ENCODE peak calls at places on chromosomes 3 and 15, in nine cellular contexts. U is GM12878, K is SK-N-SH, R is HCT116, F is K562, H is Panc1, B is GM23338, E is HepG2, Z is HL-60. V is an unnamed sample.

GRCh38 chr3:42031808-42032475 is 59.2 kb upstream of the TRAK1 start:
- DNase-seq in H (no peak), F (no peak), U (no peak), E (no peak), Z (no peak), K (no peak), B (peak), R (no peak), V (no peak)

GRCh38 chr3:187739561-187740445 is 5.5 kb downstream of the BCL6 start:
- DNase-seq in F (peak), E (no peak), R (peak), H (peak), U (no peak), K (peak), B (peak), Z (peak), V (peak)

GRCh38 chr15:33242165-33242564 is 47.7 kb upstream of the FMN1 start:
- DNase-seq in E (peak), R (no peak), H (no peak), K (peak), B (peak), F (no peak), Z (no peak), U (no peak), V (peak)

GRCh38 chr3:14514323-14514720 is 25.8 kb downstream of the GRIP2 start:
- DNase-seq in B (peak), R (no peak), H (no peak), Z (no peak), F (no peak), U (no peak), K (no peak), E (no peak), V (no peak)

GRCh38 chr3:30548605-30549004 is 57.8 kb upstream of the TGFBR2 start:
- DNase-seq in F (peak), E (no peak), R (no peak), K (peak), Z (no peak), U (no peak), B (peak), H (no peak), V (peak)

GRCh38 chr15:100663550-100664335 is 61.4 kb downstream of the ASB7 start:
- DNase-seq in B (no peak), K (no peak), E (no peak), H (no peak), F (no peak), Z (no peak), U (no peak), R (no peak), V (no peak)

GRCh38 chr3:69081583-69082262 is 1.6 kb upstream of the UBA3 start:
- DNase-seq in H (no peak), Z (no peak), E (no peak), B (peak), K (peak), R (no peak), F (peak), U (peak), V (no peak)

GRCh38 chr3:123344175-123344908 is 104.5 kb downstream of the ADCY5 start:
- DNase-seq in B (peak), K (no peak), F (no peak), H (no peak), R (no peak), U (no peak), E (no peak), Z (no peak), V (no peak)

GRCh38 chr15:41804920-41805666 is 22.8 kb upstream of the JMJD7 start:
- DNase-seq in H (no peak), K (no peak), F (no peak), E (no peak), Z (no peak), U (no peak), R (no peak), B (no peak), V (no peak)

GRCh38 chr3:119176778-119177177 is 3.4 kb downstream of the UPK1B start:
- DNase-seq in B (no peak), U (no peak), E (no peak), F (no peak), H (no peak), R (no peak), K (no peak), Z (no peak), V (no peak)

GRCh38 chr3:62724503-62724902 is 150.7 kb downstream of the CADPS start:
- DNase-seq in E (no peak), F (no peak), K (no peak), H (no peak), B (no peak), R (no peak), Z (no peak), U (no peak), V (no peak)

GRCh38 chr3:72035606-72036005 is 250.7 kb upstream of the PROK2 start:
- DNase-seq in E (no peak), U (no peak), K (no peak), H (no peak), R (no peak), F (no peak), Z (no peak), B (no peak), V (no peak)

GRCh38 chr3:81660036-81660435 is 101.4 kb downstream of the GBE1 start:
- DNase-seq in H (no peak), E (no peak), B (no peak), F (no peak), K (no peak), U (no peak), Z (no peak), R (no peak), V (no peak)

GRCh38 chr15:20358781-20359414 is 182.7 kb downstream of the GOLGA6L6 start:
- DNase-seq in K (no peak), U (no peak), H (no peak), Z (no peak), F (no peak), E (no peak), R (no peak), B (no peak), V (no peak)

GRCh38 chr3:120524171-120524923 is 71.8 kb upstream of the NDUFB4 start:
- DNase-seq in B (no peak), F (no peak), U (no peak), K (no peak), E (no peak), H (no peak), Z (no peak), R (no peak), V (no peak)

GRCh38 chr3:35383719-35384555 is 255.4 kb upstream of the ARPP21 start:
- DNase-seq in Z (no peak), U (no peak), R (no peak), B (peak), E (no peak), H (no peak), K (peak), F (no peak), V (peak)

GRCh38 chr3:137148406-137148805 is 190.6 kb downstream of the IL20RB start:
- DNase-seq in B (no peak), Z (no peak), F (no peak), U (no peak), R (no peak), H (no peak), K (no peak), E (no peak), V (no peak)

GRCh38 chr3:160134964-160135363 is 90.3 kb upstream of the C3orf80 start:
- DNase-seq in B (no peak), Z (peak), F (no peak), U (no peak), E (no peak), H (no peak), K (no peak), R (no peak), V (no peak)

GRCh38 chr3:187628169-187628568 is 42.0 kb downstream of the SST start:
- DNase-seq in Z (no peak), B (peak), R (no peak), K (no peak), E (no peak), F (no peak), U (no peak), H (no peak), V (no peak)

GRCh38 chr15:100721758-100722550 is 119.6 kb downstream of the ASB7 start:
- DNase-seq in E (peak), K (no peak), F (no peak), B (no peak), U (no peak), H (peak), Z (peak), R (peak), V (peak)

GRCh38 chr3:155102329-155102728 is 22.2 kb downstream of the MME start:
- DNase-seq in B (no peak), R (no peak), F (no peak), Z (no peak), U (no peak), K (no peak), E (no peak), H (no peak), V (no peak)

GRCh38 chr15:58165661-58166060 is 27.5 kb downstream of the AQP9 start:
- DNase-seq in B (no peak), R (no peak), E (peak), K (no peak), F (no peak), H (no peak), U (no peak), Z (no peak), V (no peak)

GRCh38 chr3:197224034-197224444 is 74.4 kb downstream of the DLG1 start:
- DNase-seq in F (peak), K (peak), U (peak), E (peak), R (peak), H (peak), Z (peak), B (peak), V (peak)

GRCh38 chr3:47961815-47962606 is 54.2 kb downstream of the MAP4 start:
- DNase-seq in E (no peak), K (peak), Z (no peak), F (no peak), U (no peak), R (no peak), B (peak), H (no peak), V (no peak)

GRCh38 chr3:87260270-87260669 is 16.1 kb downstream of the POU1F1 start:
- DNase-seq in F (peak), E (peak), B (peak), K (peak), H (peak), U (no peak), R (peak), Z (peak), V (peak)

GRCh38 chr15:76334438-76335004 is 2.1 kb upstream of the ISL2 start:
- DNase-seq in K (no peak), E (no peak), H (no peak), R (no peak), B (no peak), Z (no peak), U (no peak), F (no peak), V (no peak)

GRCh38 chr3:69806735-69807438 is 67.6 kb downstream of the MITF start:
- DNase-seq in R (no peak), H (no peak), B (no peak), E (no peak), F (no peak), Z (no peak), K (no peak), U (no peak), V (no peak)

DNA sequence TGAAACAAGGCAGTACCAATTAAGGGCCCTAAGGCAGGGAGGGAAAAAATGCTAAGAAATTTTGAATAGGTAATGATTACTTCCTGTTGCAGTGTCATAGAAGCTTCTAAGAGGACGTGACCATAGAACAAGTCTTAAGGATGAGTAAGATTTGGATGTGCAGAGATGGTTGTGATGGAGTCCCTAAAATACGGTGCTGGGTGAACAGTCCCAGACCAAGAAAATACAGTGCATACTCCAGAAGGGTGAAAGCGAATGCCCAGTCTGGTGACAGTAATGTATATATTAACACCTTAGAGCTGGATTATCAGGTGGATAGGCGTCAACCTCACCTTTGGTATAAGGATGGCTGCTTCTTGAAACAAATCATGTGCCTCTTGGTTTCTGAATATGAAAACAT is 101.3 kb upstream of the TP63 start:
- DNase-seq in F (no peak), E (no peak), R (no peak), H (no peak), B (no peak), K (no peak), Z (no peak), U (no peak), V (no peak)
- TF ChIP-seq REST in F (no peak), E (no peak), R (no peak), H (no peak), B (no peak), K (no peak), Z (no peak), U (no peak), V (no peak)

DNA sequence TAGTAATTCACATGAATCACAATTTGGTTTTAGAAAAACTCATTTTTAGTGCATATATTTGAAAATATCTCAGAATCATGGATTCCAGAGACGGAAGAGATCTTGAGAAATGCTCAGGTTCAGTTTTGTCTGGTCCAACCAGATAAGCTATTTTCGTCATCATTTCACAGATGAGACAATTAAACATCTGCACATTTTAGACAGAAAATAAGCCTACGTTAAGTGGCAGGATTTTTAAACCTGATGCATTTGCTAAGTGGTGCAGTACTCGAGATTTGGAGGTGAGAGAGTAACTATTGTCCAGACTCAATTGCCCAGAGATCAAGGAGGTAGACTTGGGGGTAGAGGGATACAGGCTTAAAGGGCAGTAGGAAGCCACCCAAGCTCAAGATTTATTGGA is 90.5 kb downstream of the CCNL1 start:
- DNase-seq in R (no peak), H (no peak), K (no peak), Z (no peak), F (no peak), E (no peak), U (no peak), B (no peak), V (no peak)
- TF ChIP-seq REST in R (no peak), H (no peak), K (no peak), Z (no peak), F (no peak), E (no peak), U (no peak), B (no peak), V (no peak)

GRCh38 chr15:50265620-50266019 is at the start of gene HDC:
- DNase-seq in E (no peak), B (peak), Z (no peak), U (no peak), H (no peak), R (no peak), K (no peak), F (no peak), V (no peak)

GRCh38 chr15:50260969-50261496 is 4.5 kb downstream of the HDC start:
- DNase-seq in R (no peak), E (peak), B (no peak), F (peak), U (no peak), H (no peak), K (peak), Z (no peak), V (no peak)

GRCh38 chr15:50259276-50259675 is 6.2 kb downstream of the HDC start:
- DNase-seq in H (no peak), F (no peak), U (no peak), K (no peak), E (no peak), Z (no peak), R (no peak), B (no peak), V (no peak)

GRCh38 chr15:50261979-50262378 is 3.5 kb downstream of the HDC start:
- DNase-seq in K (no peak), F (peak), Z (no peak), E (no peak), B (peak), R (no peak), U (no peak), H (no peak), V (no peak)

DNA sequence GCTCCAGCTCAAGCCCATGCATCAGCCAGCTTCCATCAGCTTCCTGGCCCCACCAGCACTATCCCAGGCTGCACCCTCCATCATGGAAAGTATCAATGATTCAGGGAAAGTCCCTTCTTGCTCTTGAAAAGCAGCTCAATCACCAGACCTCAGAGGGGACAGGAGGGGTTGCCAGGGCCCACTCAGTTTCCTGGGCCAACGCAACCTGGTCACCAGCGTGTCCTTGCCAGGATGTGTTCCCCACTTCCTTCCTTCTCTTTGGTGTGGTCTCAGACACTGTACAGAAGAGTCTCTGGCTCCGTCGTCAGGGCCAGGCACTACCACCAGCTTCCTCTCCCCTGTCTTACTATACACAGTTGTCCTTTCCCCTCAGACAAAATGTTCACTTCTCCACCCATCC is 3.0 kb downstream of the HDC start:
- DNase-seq in E (no peak), F (no peak), Z (peak), H (no peak), U (no peak), B (no peak), K (no peak), R (no peak), V (no peak)
- TF ChIP-seq REST in E (no peak), F (no peak), Z (no peak), H (no peak), U (no peak), B (no peak), K (no peak), R (no peak), V (no peak)

DNA sequence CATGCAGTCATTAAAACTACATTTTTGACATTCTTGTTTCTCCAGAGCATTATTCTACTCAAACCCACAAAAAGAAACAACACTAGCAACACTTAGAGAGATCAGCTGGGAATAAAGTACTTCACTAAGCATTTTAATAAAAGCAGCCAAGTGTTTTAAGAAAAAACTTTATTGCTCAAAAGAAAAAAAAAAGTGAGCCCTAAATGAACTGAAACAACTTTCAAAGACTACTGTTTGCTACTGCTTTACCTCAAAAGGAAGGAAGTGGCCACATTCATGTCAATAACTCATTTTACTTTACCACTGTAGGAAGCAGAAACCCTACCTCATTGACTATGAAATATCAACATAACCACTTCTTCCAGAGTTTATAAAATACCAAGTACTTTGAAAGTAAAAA is 91.3 kb downstream of the UACA start:
- DNase-seq in U (peak), K (no peak), E (no peak), F (no peak), Z (peak), H (no peak), R (no peak), B (no peak), V (no peak)
- TF ChIP-seq REST in U (no peak), K (no peak), E (no peak), F (no peak), Z (no peak), H (no peak), R (no peak), B (no peak), V (no peak)

DNA sequence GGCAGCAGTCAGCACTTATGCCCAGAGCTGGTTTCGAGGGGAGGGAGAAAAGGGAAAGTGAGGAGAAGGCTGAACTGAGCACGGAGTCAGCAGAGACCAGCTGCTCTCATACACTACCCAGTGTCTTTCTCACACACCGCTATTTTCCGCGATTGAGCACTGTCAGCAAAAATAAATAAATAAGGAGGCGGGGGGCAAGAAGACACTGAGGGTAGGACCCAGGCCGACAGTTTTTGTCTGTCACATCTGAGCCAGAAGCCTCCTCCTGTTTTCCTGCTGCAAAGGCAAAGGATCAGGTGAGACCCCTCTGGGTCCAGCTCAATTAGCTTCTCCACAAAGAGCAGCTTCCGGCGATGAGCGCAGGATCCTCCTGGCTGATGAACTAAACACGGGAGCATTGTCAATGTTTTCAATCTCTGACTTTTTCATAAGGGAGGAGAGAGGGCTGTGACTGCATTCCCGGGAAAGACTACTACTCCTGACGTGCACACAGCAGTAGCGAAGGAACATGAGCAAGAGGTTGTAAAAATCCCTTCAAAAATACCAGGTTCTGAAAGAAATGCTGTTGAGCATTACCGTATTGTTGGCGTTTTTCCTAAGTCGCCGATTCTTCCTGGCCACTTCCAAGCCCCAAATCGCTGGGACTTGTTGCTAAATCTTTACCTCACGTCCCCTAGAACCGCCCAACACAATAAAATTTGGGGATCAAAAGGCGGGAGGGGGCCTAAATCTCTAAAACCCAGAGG is 1.2 kb downstream of the FRMD5 start:
- DNase-seq in F (no peak), U (no peak), Z (no peak), B (peak), K (peak), E (no peak), H (no peak), R (no peak), V (no peak)
- TF ChIP-seq REST in F (no peak), U (no peak), Z (no peak), B (no peak), K (no peak), E (no peak), H (no peak), R (no peak), V (no peak)

GRCh38 chr3:195542261-195542660 is 864 bp downstream of the PPP1R2 start:
- DNase-seq in E (no peak), F (no peak), U (no peak), H (no peak), Z (peak), B (no peak), R (no peak), K (peak), V (no peak)
- TF ChIP-seq REST in E (no peak), F (no peak), U (no peak), H (no peak), Z (no peak), B (no peak), R (no peak), K (no peak), V (no peak)